ENCODE peak calls at places on chromosomes 16 and 17, in five cellular contexts. One of them, this sample, is unnamed.

GRCh38 chr17:79841369-79842135 is 2.3 kb upstream of the CBX4 start:
- DNase-seq in fibroblast of mammary gland: no peak
- DNase-seq in AG04449: no peak
- DNase-seq in MM.1S: no peak
- DNase-seq in heart left ventricle: no peak
- DNase-seq in this sample: no peak

GRCh38 chr16:7313170-7313569 is 19.5 kb upstream of the RBFOX1 start:
- DNase-seq in AG04449: no peak
- DNase-seq in heart left ventricle: no peak
- DNase-seq in fibroblast of mammary gland: no peak
- DNase-seq in MM.1S: no peak
- DNase-seq in this sample: peak

GRCh38 chr17:78585231-78585630 is 8.0 kb upstream of the DNAH17 start:
- DNase-seq in MM.1S: no peak
- DNase-seq in AG04449: no peak
- DNase-seq in fibroblast of mammary gland: no peak
- DNase-seq in heart left ventricle: no peak
- DNase-seq in this sample: no peak

GRCh38 chr17:2250140-2251095 is 53.2 kb downstream of the SMG6 start:
- DNase-seq in AG04449: no peak
- DNase-seq in MM.1S: no peak
- DNase-seq in heart left ventricle: no peak
- DNase-seq in fibroblast of mammary gland: peak
- DNase-seq in this sample: peak

GRCh38 chr17:2084129-2084765 is 29.3 kb downstream of the HIC1 start:
- DNase-seq in heart left ventricle: peak
- DNase-seq in MM.1S: no peak
- DNase-seq in AG04449: no peak
- DNase-seq in fibroblast of mammary gland: peak
- DNase-seq in this sample: no peak

GRCh38 chr16:73183678-73184092 is 135.8 kb upstream of the ZFHX3 start:
- DNase-seq in AG04449: no peak
- DNase-seq in fibroblast of mammary gland: peak
- DNase-seq in heart left ventricle: peak
- DNase-seq in MM.1S: no peak
- DNase-seq in this sample: no peak

GRCh38 chr17:81527591-81528383 is at the start of gene FSCN2:
- DNase-seq in fibroblast of mammary gland: peak
- DNase-seq in AG04449: no peak
- DNase-seq in heart left ventricle: no peak
- DNase-seq in MM.1S: no peak
- DNase-seq in this sample: no peak

GRCh38 chr17:28252436-28252835 is 66.6 kb upstream of the TMEM97 start:
- DNase-seq in heart left ventricle: no peak
- DNase-seq in AG04449: no peak
- DNase-seq in fibroblast of mammary gland: peak
- DNase-seq in MM.1S: no peak
- DNase-seq in this sample: no peak

GRCh38 chr16:23110257-23110899 is 38.9 kb downstream of the USP31 start:
- DNase-seq in fibroblast of mammary gland: peak
- DNase-seq in AG04449: no peak
- DNase-seq in heart left ventricle: no peak
- DNase-seq in MM.1S: no peak
- DNase-seq in this sample: no peak

GRCh38 chr16:23679274-23679985 is 741 bp downstream of the PLK1 start:
- DNase-seq in heart left ventricle: no peak
- DNase-seq in AG04449: no peak
- DNase-seq in MM.1S: peak
- DNase-seq in fibroblast of mammary gland: peak
- DNase-seq in this sample: no peak

GRCh38 chr17:64178011-64178825 is 48.3 kb upstream of the ERN1 start:
- DNase-seq in MM.1S: no peak
- DNase-seq in AG04449: no peak
- DNase-seq in fibroblast of mammary gland: no peak
- DNase-seq in heart left ventricle: no peak
- DNase-seq in this sample: no peak

GRCh38 chr17:57739402-57740224 is 5.5 kb downstream of the CCDC182 start:
- DNase-seq in AG04449: no peak
- DNase-seq in heart left ventricle: no peak
- DNase-seq in fibroblast of mammary gland: peak
- DNase-seq in MM.1S: peak
- DNase-seq in this sample: peak

GRCh38 chr16:82395212-82395611 is 225.2 kb upstream of the MPHOSPH6 start:
- DNase-seq in MM.1S: no peak
- DNase-seq in fibroblast of mammary gland: no peak
- DNase-seq in heart left ventricle: no peak
- DNase-seq in AG04449: no peak
- DNase-seq in this sample: no peak

GRCh38 chr17:40551874-40552768 is 13.2 kb downstream of the CCR7 start:
- DNase-seq in MM.1S: no peak
- DNase-seq in fibroblast of mammary gland: peak
- DNase-seq in heart left ventricle: peak
- DNase-seq in AG04449: peak
- DNase-seq in this sample: no peak

GRCh38 chr17:63956296-63956920 is 16.3 kb downstream of the SCN4A start:
- DNase-seq in fibroblast of mammary gland: peak
- DNase-seq in heart left ventricle: no peak
- DNase-seq in AG04449: no peak
- DNase-seq in MM.1S: no peak
- DNase-seq in this sample: no peak

GRCh38 chr17:43406676-43407645 is 8.2 kb downstream of the ARL4D start:
- DNase-seq in heart left ventricle: no peak
- DNase-seq in fibroblast of mammary gland: peak
- DNase-seq in AG04449: no peak
- DNase-seq in MM.1S: no peak
- DNase-seq in this sample: no peak

GRCh38 chr17:72602517-72603345 is 481.9 kb downstream of the SOX9 start:
- DNase-seq in heart left ventricle: no peak
- DNase-seq in MM.1S: peak
- DNase-seq in fibroblast of mammary gland: peak
- DNase-seq in AG04449: peak
- DNase-seq in this sample: no peak

GRCh38 chr17:8345052-8345690 is 5.5 kb downstream of the ODF4 start:
- DNase-seq in AG04449: no peak
- DNase-seq in fibroblast of mammary gland: no peak
- DNase-seq in heart left ventricle: no peak
- DNase-seq in MM.1S: no peak
- DNase-seq in this sample: no peak

GRCh38 chr17:8350339-8350738 is 10.7 kb downstream of the ODF4 start:
- DNase-seq in AG04449: no peak
- DNase-seq in heart left ventricle: no peak
- DNase-seq in MM.1S: no peak
- DNase-seq in fibroblast of mammary gland: no peak
- DNase-seq in this sample: no peak

GRCh38 chr17:8341456-8341855 is 1.8 kb downstream of the ODF4 start:
- DNase-seq in MM.1S: no peak
- DNase-seq in AG04449: no peak
- DNase-seq in heart left ventricle: no peak
- DNase-seq in fibroblast of mammary gland: no peak
- DNase-seq in this sample: no peak

GRCh38 chr17:8345951-8346665 is 6.5 kb downstream of the ODF4 start:
- DNase-seq in AG04449: no peak
- DNase-seq in heart left ventricle: no peak
- DNase-seq in MM.1S: no peak
- DNase-seq in fibroblast of mammary gland: no peak
- DNase-seq in this sample: no peak
- H3K4me3 ChIP-seq in AG04449: no peak
- H3K4me3 ChIP-seq in heart left ventricle: no peak
- H3K4me3 ChIP-seq in MM.1S: no peak
- H3K4me3 ChIP-seq in fibroblast of mammary gland: no peak
- H3K4me3 ChIP-seq in this sample: no peak

DNA sequence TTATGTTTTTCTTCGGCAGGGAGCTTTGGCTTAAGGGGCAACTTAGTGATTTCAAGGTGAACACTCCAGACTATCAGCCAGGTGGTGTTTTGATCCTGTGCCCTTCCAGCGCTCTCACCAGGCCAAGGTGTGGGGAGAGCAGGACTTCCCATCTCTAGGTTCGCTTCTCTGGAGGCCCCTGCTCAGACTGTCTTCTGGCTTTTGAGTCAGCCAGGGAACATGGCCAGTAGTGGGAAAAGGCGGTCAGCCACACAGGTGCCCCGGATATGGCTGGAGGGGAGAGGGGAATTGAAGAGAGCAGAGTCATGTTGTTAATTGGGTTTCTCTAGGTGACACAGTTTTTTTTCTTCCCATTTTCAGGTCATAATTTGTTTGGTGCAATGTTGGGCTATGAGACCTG is 1.5 kb downstream of the MINK1 start:
- DNase-seq in fibroblast of mammary gland: no peak
- DNase-seq in heart left ventricle: no peak
- DNase-seq in MM.1S: no peak
- DNase-seq in AG04449: no peak
- DNase-seq in this sample: no peak
- H3K4me3 ChIP-seq in fibroblast of mammary gland: peak
- H3K4me3 ChIP-seq in heart left ventricle: peak
- H3K4me3 ChIP-seq in MM.1S: peak
- H3K4me3 ChIP-seq in AG04449: peak
- H3K4me3 ChIP-seq in this sample: no peak

DNA sequence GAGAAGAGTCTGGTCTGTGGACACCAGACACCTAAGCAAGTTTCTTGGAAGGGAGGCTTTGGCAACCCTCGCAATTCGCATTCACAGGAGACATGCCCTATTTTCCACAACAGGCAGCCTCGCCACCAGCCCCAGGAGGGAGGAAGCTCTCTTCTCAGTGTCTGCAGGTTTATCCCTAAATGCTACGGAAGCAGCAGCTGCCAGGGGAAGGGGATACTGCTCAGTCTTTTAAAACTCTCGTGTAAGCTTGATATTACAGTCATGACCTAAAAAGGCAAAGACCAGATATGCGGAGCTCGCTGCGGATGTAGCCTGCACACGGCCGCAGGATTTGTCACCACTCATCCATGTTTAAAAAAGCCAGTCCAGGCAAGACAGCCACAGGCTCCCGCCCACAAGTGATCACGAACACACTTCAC is 159.2 kb upstream of the RPH3AL start:
- DNase-seq in heart left ventricle: no peak
- DNase-seq in fibroblast of mammary gland: peak
- DNase-seq in AG04449: no peak
- DNase-seq in MM.1S: no peak
- DNase-seq in this sample: no peak
- H3K4me3 ChIP-seq in heart left ventricle: no peak
- H3K4me3 ChIP-seq in fibroblast of mammary gland: peak
- H3K4me3 ChIP-seq in AG04449: no peak
- H3K4me3 ChIP-seq in MM.1S: no peak
- H3K4me3 ChIP-seq in this sample: no peak

GRCh38 chr16:2968368-2968737 is 795 bp upstream of the PAQR4 start:
- DNase-seq in fibroblast of mammary gland: no peak
- DNase-seq in MM.1S: no peak
- DNase-seq in heart left ventricle: no peak
- DNase-seq in AG04449: no peak
- DNase-seq in this sample: no peak
- H3K4me3 ChIP-seq in fibroblast of mammary gland: no peak
- H3K4me3 ChIP-seq in MM.1S: peak
- H3K4me3 ChIP-seq in heart left ventricle: peak
- H3K4me3 ChIP-seq in AG04449: no peak
- H3K4me3 ChIP-seq in this sample: peak

GRCh38 chr16:77236063-77236511 is 36.9 kb downstream of the SYCE1L start:
- DNase-seq in MM.1S: peak
- DNase-seq in AG04449: no peak
- DNase-seq in fibroblast of mammary gland: peak
- DNase-seq in heart left ventricle: peak
- DNase-seq in this sample: peak
- H3K4me3 ChIP-seq in MM.1S: no peak
- H3K4me3 ChIP-seq in AG04449: peak
- H3K4me3 ChIP-seq in fibroblast of mammary gland: no peak
- H3K4me3 ChIP-seq in heart left ventricle: no peak
- H3K4me3 ChIP-seq in this sample: no peak

GRCh38 chr17:15946611-15947120 is 1.7 kb downstream of the ADORA2B start:
- DNase-seq in fibroblast of mammary gland: no peak
- DNase-seq in heart left ventricle: peak
- DNase-seq in AG04449: no peak
- DNase-seq in MM.1S: no peak
- DNase-seq in this sample: no peak
- H3K4me3 ChIP-seq in fibroblast of mammary gland: peak
- H3K4me3 ChIP-seq in heart left ventricle: peak
- H3K4me3 ChIP-seq in AG04449: peak
- H3K4me3 ChIP-seq in MM.1S: no peak
- H3K4me3 ChIP-seq in this sample: no peak

GRCh38 chr17:76560877-76561221 is 21.0 kb downstream of the PRCD start:
- DNase-seq in heart left ventricle: no peak
- DNase-seq in fibroblast of mammary gland: no peak
- DNase-seq in AG04449: no peak
- DNase-seq in MM.1S: no peak
- DNase-seq in this sample: no peak
- H3K4me3 ChIP-seq in heart left ventricle: no peak
- H3K4me3 ChIP-seq in fibroblast of mammary gland: peak
- H3K4me3 ChIP-seq in AG04449: no peak
- H3K4me3 ChIP-seq in MM.1S: no peak
- H3K4me3 ChIP-seq in this sample: no peak

GRCh38 chr17:65572581-65573282 is 11.3 kb upstream of the AXIN2 start:
- DNase-seq in AG04449: no peak
- DNase-seq in fibroblast of mammary gland: no peak
- DNase-seq in heart left ventricle: no peak
- DNase-seq in MM.1S: no peak
- DNase-seq in this sample: no peak
- H3K4me3 ChIP-seq in AG04449: no peak
- H3K4me3 ChIP-seq in fibroblast of mammary gland: no peak
- H3K4me3 ChIP-seq in heart left ventricle: no peak
- H3K4me3 ChIP-seq in MM.1S: no peak
- H3K4me3 ChIP-seq in this sample: no peak

This sample was measured in Jurkat, Clone E6-1.